ENCODE peak calls at places on chromosomes 16 and 17, in seven cellular contexts. S is cardiac muscle cell; A is iPS DF 6.9; J is RWPE1; B is CD8-positive, alpha-beta T cell; R is psoas muscle; V is HepG2. W is an unnamed sample.

GRCh38 chr16:16118337-16118736 is 105.0 kb downstream of the ABCC6 start:
- DNase-seq in S (no peak), A (no peak), J (no peak), B (no peak), R (no peak), V (no peak), W (no peak)

GRCh38 chr16:75340715-75341500 is 89.5 kb upstream of the BCAR1 start:
- DNase-seq in S (peak), A (no peak), J (no peak), B (no peak), R (no peak), V (no peak), W (no peak)

GRCh38 chr17:78538033-78538776 is 39.0 kb downstream of the DNAH17 start:
- DNase-seq in S (peak), A (no peak), J (no peak), B (no peak), R (no peak), V (peak), W (no peak)

GRCh38 chr16:3780570-3780969 is 63.2 kb upstream of the TRAP1 start:
- DNase-seq in S (no peak), A (no peak), J (peak), B (peak), R (no peak), V (no peak), W (no peak)

GRCh38 chr16:80671281-80671849 is 130.6 kb downstream of the DYNLRB2 start:
- DNase-seq in S (no peak), A (no peak), J (no peak), B (no peak), R (no peak), V (no peak), W (no peak)

GRCh38 chr16:20612551-20613470 is 36.6 kb upstream of the ACSM2B start:
- DNase-seq in S (peak), A (no peak), J (no peak), B (no peak), R (peak), V (no peak), W (peak)

GRCh38 chr16:78993342-78993741 is 607.2 kb downstream of the MAF start:
- DNase-seq in S (no peak), A (no peak), J (no peak), B (no peak), R (no peak), V (no peak), W (no peak)

GRCh38 chr17:74528491-74529199 is 2.6 kb downstream of the CD300LB start:
- DNase-seq in S (no peak), A (no peak), J (no peak), B (no peak), R (no peak), V (no peak), W (no peak)

GRCh38 chr17:59287452-59287851 is 44.0 kb upstream of the YPEL2 start:
- DNase-seq in S (peak), A (no peak), J (peak), B (no peak), R (no peak), V (no peak), W (no peak)

GRCh38 chr16:74775255-74775654 is 635 bp upstream of the FA2H start:
- DNase-seq in S (no peak), A (no peak), J (no peak), B (no peak), R (no peak), V (no peak), W (no peak)

GRCh38 chr16:2858245-2859025 is 465 bp upstream of the PRSS22 start:
- DNase-seq in S (no peak), A (no peak), J (peak), B (no peak), R (no peak), V (no peak), W (no peak)

GRCh38 chr17:32496348-32497078 is 9.7 kb downstream of the CDK5R1 start:
- DNase-seq in S (peak), A (no peak), J (peak), B (no peak), R (peak), V (no peak), W (no peak)

GRCh38 chr16:61879-62281 is 8.3 kb downstream of the SNRNP25 start:
- DNase-seq in S (no peak), A (no peak), J (no peak), B (no peak), R (peak), V (no peak), W (no peak)

GRCh38 chr17:75822119-75822799 is 21.9 kb downstream of the UNC13D start:
- DNase-seq in S (no peak), A (no peak), J (no peak), B (peak), R (no peak), V (no peak), W (no peak)

GRCh38 chr16:77877712-77878111 is 89.3 kb downstream of the VAT1L start:
- DNase-seq in S (peak), A (no peak), J (peak), B (no peak), R (no peak), V (peak), W (no peak)

DNA sequence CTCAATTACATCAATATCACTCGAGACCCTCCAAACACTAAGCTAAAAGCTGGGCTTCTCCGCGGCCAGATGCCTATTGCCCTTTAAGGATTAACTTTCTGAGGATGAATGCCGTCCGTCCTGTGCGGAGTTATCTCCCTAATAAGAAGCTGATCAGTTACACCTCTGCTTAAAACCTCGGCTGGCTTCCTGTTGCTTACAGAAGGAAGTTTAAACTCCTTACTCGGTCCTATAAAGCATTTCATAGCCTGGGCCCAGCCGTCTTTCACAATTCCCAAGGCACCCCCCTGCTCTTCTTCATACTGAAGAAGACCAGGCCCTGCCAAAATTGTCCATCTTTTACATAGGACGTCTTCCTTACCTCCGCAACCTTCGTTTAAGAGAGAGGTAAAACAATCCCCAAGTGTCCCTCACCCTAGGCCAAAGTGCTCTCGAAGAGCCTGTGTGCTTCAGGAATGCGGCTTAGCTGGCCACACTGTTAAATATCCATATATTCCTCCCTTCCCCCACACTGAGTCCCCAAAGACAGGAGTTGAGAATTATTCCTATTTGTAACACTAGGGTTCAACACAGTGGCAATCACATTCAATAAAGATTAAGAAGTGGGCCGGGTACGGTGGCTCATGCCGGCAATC is 112.6 kb upstream of the IRX5 start:
- DNase-seq in S (no peak), A (no peak), J (no peak), B (no peak), R (no peak), V (no peak), W (no peak)
- H3K27ac ChIP-seq in S (peak), A (no peak), J (no peak), B (no peak), R (no peak), V (no peak), W (no peak)

DNA sequence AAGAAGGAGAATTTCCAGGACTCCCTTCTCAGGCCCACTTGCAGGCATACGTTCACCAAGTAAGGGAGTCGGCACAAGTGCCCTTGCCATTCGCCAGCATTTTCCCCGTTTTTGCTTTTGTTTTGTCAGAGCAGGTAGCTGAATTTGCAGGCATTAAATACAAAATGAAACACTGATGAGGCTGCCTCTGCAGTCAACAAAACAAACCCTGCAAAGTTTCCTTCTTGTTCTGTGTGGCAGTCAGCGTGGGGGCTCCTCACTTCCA is 7.8 kb downstream of the GLOD4 start:
- DNase-seq in S (no peak), A (no peak), J (no peak), B (no peak), R (no peak), V (no peak), W (no peak)
- H3K27ac ChIP-seq in S (no peak), A (no peak), J (peak), B (no peak), R (no peak), V (no peak), W (no peak)

GRCh38 chr17:61200349-61200735 is 199.3 kb upstream of the TBX2 start:
- DNase-seq in S (no peak), A (no peak), J (no peak), B (no peak), R (no peak), V (no peak), W (no peak)
- H3K27ac ChIP-seq in S (no peak), A (no peak), J (no peak), B (no peak), R (no peak), V (no peak), W (no peak)

GRCh38 chr16:1545044-1545736 is 11.7 kb downstream of the TMEM204 start:
- DNase-seq in S (no peak), A (no peak), J (no peak), B (no peak), R (no peak), V (peak), W (no peak)
- H3K27ac ChIP-seq in S (peak), A (no peak), J (peak), B (no peak), R (peak), V (peak), W (no peak)

GRCh38 chr17:1110524-1110843 is 69.3 kb downstream of the ABR start:
- DNase-seq in S (no peak), A (no peak), J (no peak), B (no peak), R (no peak), V (no peak), W (no peak)
- H3K27ac ChIP-seq in S (peak), A (no peak), J (peak), B (no peak), R (peak), V (peak), W (peak)

DNA sequence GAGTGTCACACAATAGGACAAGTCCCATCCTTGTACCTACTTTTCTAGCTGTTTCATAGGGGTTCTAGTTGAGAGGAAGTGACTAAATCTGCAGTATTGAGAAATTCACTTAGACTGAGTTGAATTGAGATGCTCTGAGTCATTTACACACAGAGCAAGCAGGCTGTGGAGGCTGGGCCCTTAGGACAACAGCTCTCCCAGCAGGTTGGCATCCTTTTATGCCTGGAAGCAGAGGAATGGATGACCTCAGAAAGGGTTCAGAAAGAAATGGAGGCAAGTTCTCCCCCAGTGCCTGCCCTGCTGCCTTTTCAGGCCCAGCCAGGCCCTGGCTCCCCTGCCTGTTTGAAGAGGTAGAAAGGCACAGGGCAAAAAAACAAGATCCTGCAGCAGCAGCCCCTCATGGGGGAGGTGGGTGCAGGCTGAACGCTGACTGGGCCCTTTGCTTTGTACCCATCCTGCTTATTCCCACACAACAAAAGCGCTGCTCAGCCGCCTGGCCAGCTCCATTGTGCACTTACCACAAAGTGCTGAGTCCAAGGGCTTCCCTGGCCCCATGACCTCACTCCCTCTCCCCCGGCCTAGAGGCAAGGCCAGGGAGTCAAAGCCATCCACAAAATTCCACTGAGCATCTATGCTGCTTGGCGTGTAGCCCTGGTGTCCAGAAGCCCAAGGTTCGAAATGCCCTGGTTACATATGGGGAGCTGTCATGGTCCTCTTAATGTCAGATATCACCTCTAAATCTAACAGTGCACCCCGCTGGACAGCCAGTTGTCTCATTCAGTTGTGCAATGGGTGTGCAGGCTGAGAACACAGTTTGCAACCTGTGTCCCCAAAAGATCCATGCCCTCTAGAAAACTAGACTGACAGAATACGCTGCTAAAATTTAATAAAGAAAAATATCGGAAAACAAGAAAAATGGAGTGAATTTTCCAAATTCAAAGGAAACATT is 5.4 kb upstream of the CRYBA1 start:
- DNase-seq in S (peak), A (peak), J (peak), B (no peak), R (peak), V (peak), W (peak)
- H3K27ac ChIP-seq in S (no peak), A (no peak), J (peak), B (no peak), R (no peak), V (no peak), W (peak)

GRCh38 chr17:12022310-12022709 is 1.6 kb downstream of the MAP2K4 start:
- DNase-seq in S (no peak), A (no peak), J (no peak), B (no peak), R (no peak), V (no peak), W (no peak)
- H3K27ac ChIP-seq in S (no peak), A (no peak), J (no peak), B (no peak), R (no peak), V (no peak), W (no peak)

DNA sequence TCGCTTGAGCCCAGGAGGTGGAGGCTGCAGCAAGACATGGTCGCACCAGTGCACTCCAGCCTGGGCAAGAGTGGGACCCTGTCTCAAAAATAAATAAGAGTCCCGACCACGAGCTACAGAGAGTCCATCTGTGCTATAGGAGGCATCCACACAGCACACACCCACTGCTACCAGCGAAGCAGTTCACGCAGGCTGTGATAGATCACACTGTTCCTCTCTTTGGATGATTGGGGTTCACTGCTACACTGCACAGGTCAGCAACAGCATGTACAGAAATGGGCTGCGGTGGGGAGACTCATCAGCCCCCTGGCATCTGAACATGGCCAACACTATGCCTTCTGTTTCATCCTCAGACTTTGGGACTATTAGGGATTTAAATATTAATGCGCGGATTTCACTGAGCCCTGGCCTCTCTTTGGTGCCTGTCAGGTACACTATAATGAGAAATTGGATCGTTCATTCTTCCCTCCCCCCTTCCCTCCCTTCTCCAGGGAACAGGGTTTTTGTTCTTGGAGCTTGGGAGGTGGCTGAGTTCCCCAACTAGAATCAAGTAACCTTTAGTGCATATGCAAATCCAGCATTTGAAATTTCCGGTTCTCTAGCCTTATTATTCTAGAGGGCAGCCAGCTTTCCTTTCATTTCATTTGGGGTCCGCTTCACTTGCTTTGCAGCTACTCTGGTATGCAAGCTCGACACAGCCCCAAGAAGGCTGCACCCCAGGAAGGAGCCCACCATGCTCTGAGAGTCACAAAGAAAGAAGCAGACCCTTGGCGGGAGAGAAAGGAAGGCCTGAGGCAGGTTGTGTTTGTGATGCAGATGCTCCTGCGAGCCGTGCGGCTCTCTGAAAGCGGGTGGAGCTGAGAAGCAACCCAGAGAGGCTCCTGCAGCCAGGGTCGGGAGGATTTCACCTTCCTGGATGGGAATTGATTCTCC is 34.1 kb downstream of the PMM2 start:
- DNase-seq in S (no peak), A (peak), J (no peak), B (no peak), R (no peak), V (no peak), W (no peak)
- H3K27ac ChIP-seq in S (no peak), A (peak), J (no peak), B (no peak), R (no peak), V (no peak), W (no peak)